ENCODE peak calls at places on chromosomes 7 and 10, in eight cellular contexts. One of them, this sample, is unnamed. For H3K9me3, the result is how much of the 10 kb centered on the place peaks cover.

GRCh38 chr7:105600720-105601550 is 19.6 kb upstream of the EFCAB10 start:
- DNase-seq in transverse colon: no peak
- DNase-seq in A549: no peak
- DNase-seq in ovary: no peak
- DNase-seq in body of pancreas: no peak
- DNase-seq in heart left ventricle: no peak
- DNase-seq in prostate gland: no peak
- DNase-seq in testis: no peak
- DNase-seq in this sample: no peak

GRCh38 chr7:129739427-129739826 is 127.9 kb downstream of the NRF1 start:
- DNase-seq in transverse colon: no peak
- DNase-seq in A549: no peak
- DNase-seq in ovary: no peak
- DNase-seq in body of pancreas: peak
- DNase-seq in heart left ventricle: no peak
- DNase-seq in prostate gland: peak
- DNase-seq in testis: peak
- DNase-seq in this sample: no peak

GRCh38 chr10:50417486-50417905 is 166.2 kb upstream of the ASAH2 start:
- DNase-seq in transverse colon: no peak
- DNase-seq in A549: peak
- DNase-seq in ovary: no peak
- DNase-seq in body of pancreas: no peak
- DNase-seq in heart left ventricle: no peak
- DNase-seq in prostate gland: no peak
- DNase-seq in testis: no peak
- DNase-seq in this sample: peak

GRCh38 chr10:133614830-133615580 is 11.6 kb downstream of the FRG2B start:
- DNase-seq in transverse colon: peak
- DNase-seq in A549: no peak
- DNase-seq in ovary: no peak
- DNase-seq in body of pancreas: peak
- DNase-seq in heart left ventricle: no peak
- DNase-seq in prostate gland: no peak
- DNase-seq in testis: no peak
- DNase-seq in this sample: no peak

GRCh38 chr7:82294258-82294855 is 149.2 kb downstream of the CACNA2D1 start:
- DNase-seq in transverse colon: no peak
- DNase-seq in A549: no peak
- DNase-seq in ovary: no peak
- DNase-seq in body of pancreas: no peak
- DNase-seq in heart left ventricle: no peak
- DNase-seq in prostate gland: no peak
- DNase-seq in testis: no peak
- DNase-seq in this sample: no peak

GRCh38 chr10:98249134-98249533 is 18.9 kb downstream of the LOXL4 start:
- DNase-seq in transverse colon: no peak
- DNase-seq in A549: no peak
- DNase-seq in ovary: no peak
- DNase-seq in body of pancreas: no peak
- DNase-seq in heart left ventricle: no peak
- DNase-seq in prostate gland: no peak
- DNase-seq in testis: no peak
- DNase-seq in this sample: no peak

GRCh38 chr10:132632851-132633684 is 95.5 kb downstream of the INPP5A start:
- DNase-seq in transverse colon: no peak
- DNase-seq in A549: no peak
- DNase-seq in ovary: no peak
- DNase-seq in body of pancreas: peak
- DNase-seq in heart left ventricle: peak
- DNase-seq in prostate gland: no peak
- DNase-seq in testis: no peak
- DNase-seq in this sample: no peak

GRCh38 chr10:94403034-94403822 is 887 bp downstream of the TBC1D12 start:
- DNase-seq in transverse colon: peak
- DNase-seq in A549: peak
- DNase-seq in ovary: peak
- DNase-seq in body of pancreas: peak
- DNase-seq in heart left ventricle: peak
- DNase-seq in prostate gland: peak
- DNase-seq in testis: peak
- DNase-seq in this sample: peak

GRCh38 chr10:30284860-30285594 is 64.1 kb downstream of the MTPAP start:
- DNase-seq in transverse colon: no peak
- DNase-seq in A549: no peak
- DNase-seq in ovary: no peak
- DNase-seq in body of pancreas: no peak
- DNase-seq in heart left ventricle: no peak
- DNase-seq in prostate gland: no peak
- DNase-seq in testis: no peak
- DNase-seq in this sample: no peak

GRCh38 chr10:46992794-46993552 is 81.7 kb downstream of the PTPN20 start:
- DNase-seq in transverse colon: peak
- DNase-seq in A549: peak
- DNase-seq in ovary: no peak
- DNase-seq in body of pancreas: peak
- DNase-seq in heart left ventricle: no peak
- DNase-seq in prostate gland: no peak
- DNase-seq in testis: peak
- DNase-seq in this sample: peak

GRCh38 chr7:108246227-108246837 is 116.2 kb upstream of the LAMB4 start:
- DNase-seq in transverse colon: no peak
- DNase-seq in A549: peak
- DNase-seq in ovary: no peak
- DNase-seq in body of pancreas: peak
- DNase-seq in heart left ventricle: no peak
- DNase-seq in prostate gland: no peak
- DNase-seq in testis: no peak
- DNase-seq in this sample: no peak

GRCh38 chr7:27765856-27766255 is 25.9 kb downstream of the TAX1BP1 start:
- DNase-seq in transverse colon: no peak
- DNase-seq in A549: no peak
- DNase-seq in ovary: no peak
- DNase-seq in body of pancreas: no peak
- DNase-seq in heart left ventricle: no peak
- DNase-seq in prostate gland: no peak
- DNase-seq in testis: no peak
- DNase-seq in this sample: no peak

GRCh38 chr7:28986723-28987122 is 28.6 kb upstream of the TRIL start:
- DNase-seq in transverse colon: no peak
- DNase-seq in A549: no peak
- DNase-seq in ovary: no peak
- DNase-seq in body of pancreas: no peak
- DNase-seq in heart left ventricle: no peak
- DNase-seq in prostate gland: no peak
- DNase-seq in testis: no peak
- DNase-seq in this sample: peak

GRCh38 chr10:100999742-101000601 is at the start of gene LZTS2:
- DNase-seq in transverse colon: peak
- DNase-seq in A549: no peak
- DNase-seq in ovary: no peak
- DNase-seq in body of pancreas: peak
- DNase-seq in heart left ventricle: peak
- DNase-seq in prostate gland: peak
- DNase-seq in testis: no peak
- DNase-seq in this sample: no peak

GRCh38 chr7:44565795-44566559 is 7.7 kb downstream of the DDX56 start:
- DNase-seq in transverse colon: no peak
- DNase-seq in A549: no peak
- DNase-seq in ovary: no peak
- DNase-seq in body of pancreas: no peak
- DNase-seq in heart left ventricle: no peak
- DNase-seq in prostate gland: no peak
- DNase-seq in testis: no peak
- DNase-seq in this sample: no peak

GRCh38 chr10:91632671-91633550 is at the start of gene PPP1R3C:
- DNase-seq in transverse colon: peak
- DNase-seq in A549: peak
- DNase-seq in ovary: peak
- DNase-seq in body of pancreas: peak
- DNase-seq in heart left ventricle: peak
- DNase-seq in prostate gland: peak
- DNase-seq in testis: peak
- DNase-seq in this sample: peak

GRCh38 chr7:120207037-120207436 is 65.9 kb upstream of the KCND2 start:
- DNase-seq in transverse colon: no peak
- DNase-seq in A549: no peak
- DNase-seq in ovary: no peak
- DNase-seq in body of pancreas: no peak
- DNase-seq in heart left ventricle: no peak
- DNase-seq in prostate gland: no peak
- DNase-seq in testis: no peak
- DNase-seq in this sample: no peak

GRCh38 chr10:72308320-72308987 is 34.7 kb downstream of the DDIT4 start:
- DNase-seq in transverse colon: peak
- DNase-seq in A549: peak
- DNase-seq in ovary: peak
- DNase-seq in body of pancreas: peak
- DNase-seq in heart left ventricle: peak
- DNase-seq in prostate gland: no peak
- DNase-seq in testis: peak
- DNase-seq in this sample: no peak

GRCh38 chr10:47402681-47403301 is 18.7 kb upstream of the ZNF488 start:
- DNase-seq in transverse colon: peak
- DNase-seq in A549: peak
- DNase-seq in ovary: peak
- DNase-seq in body of pancreas: peak
- DNase-seq in heart left ventricle: no peak
- DNase-seq in prostate gland: no peak
- DNase-seq in testis: peak
- DNase-seq in this sample: peak

GRCh38 chr10:19328582-19328981 is 280.0 kb downstream of the MALRD1 start:
- DNase-seq in transverse colon: no peak
- DNase-seq in A549: no peak
- DNase-seq in ovary: no peak
- DNase-seq in body of pancreas: no peak
- DNase-seq in heart left ventricle: no peak
- DNase-seq in prostate gland: no peak
- DNase-seq in testis: no peak
- DNase-seq in this sample: no peak

GRCh38 chr7:150695654-150696053 is 10.1 kb downstream of the GIMAP2 start:
- DNase-seq in transverse colon: no peak
- DNase-seq in A549: no peak
- DNase-seq in ovary: no peak
- DNase-seq in body of pancreas: no peak
- DNase-seq in heart left ventricle: no peak
- DNase-seq in prostate gland: no peak
- DNase-seq in testis: no peak
- DNase-seq in this sample: no peak
- H3K9me3 ChIP-seq in transverse colon: under half
- H3K9me3 ChIP-seq in A549: under half
- H3K9me3 ChIP-seq in ovary: under half
- H3K9me3 ChIP-seq in body of pancreas: under half
- H3K9me3 ChIP-seq in heart left ventricle: half or more
- H3K9me3 ChIP-seq in prostate gland: under half
- H3K9me3 ChIP-seq in testis: under half
- H3K9me3 ChIP-seq in this sample: under half

DNA sequence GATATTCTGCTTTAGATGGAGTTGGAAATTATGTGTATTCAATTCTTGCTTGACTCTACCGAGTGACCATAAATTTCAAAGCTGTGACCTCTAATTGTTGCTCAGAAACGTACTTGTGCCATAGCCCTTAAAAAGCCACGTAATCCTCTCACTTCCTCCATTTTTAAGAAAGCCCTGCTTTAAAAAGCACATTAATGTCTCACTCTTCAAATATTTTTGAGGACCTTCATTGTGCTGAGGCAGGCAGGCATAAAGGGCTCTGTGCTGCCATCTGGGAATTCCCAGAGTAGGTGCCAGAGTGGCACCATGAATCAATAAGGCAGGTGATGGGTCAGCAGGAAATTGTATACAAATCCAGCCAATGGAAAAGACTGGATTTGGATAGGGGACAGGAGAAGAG is 97.7 kb upstream of the FAM204A start:
- DNase-seq in transverse colon: no peak
- DNase-seq in A549: no peak
- DNase-seq in ovary: no peak
- DNase-seq in body of pancreas: no peak
- DNase-seq in heart left ventricle: no peak
- DNase-seq in prostate gland: no peak
- DNase-seq in testis: no peak
- DNase-seq in this sample: no peak
- TF ChIP-seq POLR2A in transverse colon: no peak
- TF ChIP-seq POLR2A in A549: no peak
- TF ChIP-seq POLR2A in ovary: no peak
- TF ChIP-seq POLR2A in body of pancreas: no peak
- TF ChIP-seq POLR2A in heart left ventricle: no peak
- TF ChIP-seq POLR2A in prostate gland: no peak
- TF ChIP-seq POLR2A in testis: no peak
- TF ChIP-seq POLR2A in this sample: no peak

DNA sequence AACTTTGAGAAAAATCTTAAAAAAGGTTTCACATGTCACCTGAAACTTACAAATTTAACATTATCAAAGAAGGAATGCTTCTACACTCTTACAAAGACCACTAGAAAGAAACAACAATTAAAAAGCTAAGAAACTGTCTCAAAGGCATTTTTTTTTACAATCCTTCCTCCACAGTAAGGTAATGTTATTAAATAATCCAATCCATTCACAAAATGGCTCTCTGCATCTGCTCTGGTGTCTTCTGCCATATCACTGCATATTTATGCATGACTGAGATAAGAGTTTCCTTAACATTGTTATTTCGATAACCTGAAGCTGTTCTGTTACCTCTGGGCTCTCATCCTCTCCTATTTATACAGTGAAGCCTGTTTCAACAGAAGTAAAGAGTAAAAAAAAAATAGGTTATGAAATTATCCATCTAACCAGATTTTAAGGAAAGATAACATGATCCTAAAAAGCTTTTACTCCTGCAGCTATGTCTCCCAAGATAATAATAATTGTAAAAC is 8.5 kb downstream of the HNRNPA2B1 start:
- DNase-seq in transverse colon: no peak
- DNase-seq in A549: no peak
- DNase-seq in ovary: no peak
- DNase-seq in body of pancreas: no peak
- DNase-seq in heart left ventricle: no peak
- DNase-seq in prostate gland: no peak
- DNase-seq in testis: no peak
- DNase-seq in this sample: no peak
- H3K9me3 ChIP-seq in transverse colon: under half
- H3K9me3 ChIP-seq in A549: under half
- H3K9me3 ChIP-seq in ovary: under half
- H3K9me3 ChIP-seq in body of pancreas: under half
- H3K9me3 ChIP-seq in heart left ventricle: under half
- H3K9me3 ChIP-seq in prostate gland: under half
- H3K9me3 ChIP-seq in testis: under half
- H3K9me3 ChIP-seq in this sample: under half

DNA sequence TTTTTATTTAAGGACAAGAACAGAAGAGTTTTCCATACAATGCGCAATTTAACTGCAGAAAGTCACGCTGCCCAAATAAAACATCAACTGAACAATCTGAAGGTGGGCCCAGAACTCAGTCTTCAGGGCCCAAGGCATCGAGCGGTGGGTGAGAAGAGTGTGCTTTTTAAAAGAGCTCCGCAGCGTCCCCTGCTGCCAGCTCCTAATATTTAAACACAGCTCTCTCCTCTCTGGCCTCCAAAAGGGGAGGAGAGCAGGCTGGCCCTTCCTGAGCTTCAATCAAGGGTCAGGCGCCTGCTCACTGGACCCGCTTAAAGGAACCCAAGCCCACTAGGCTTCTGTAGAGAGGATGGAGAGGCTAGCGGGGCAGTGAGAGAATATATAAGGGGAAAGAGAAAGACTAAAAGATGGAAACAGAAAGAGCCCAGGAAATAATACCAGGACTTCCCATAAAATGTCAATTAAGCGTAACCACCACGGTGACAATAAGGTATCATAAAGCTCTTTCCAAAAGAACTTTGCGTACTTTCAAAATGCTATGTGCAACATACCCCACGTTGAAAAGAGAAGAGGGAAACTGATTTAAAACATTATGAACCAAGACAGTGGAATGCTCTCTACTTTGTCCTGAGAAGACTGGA is 2.8 kb downstream of the FAM53B start:
- DNase-seq in transverse colon: peak
- DNase-seq in A549: peak
- DNase-seq in ovary: peak
- DNase-seq in body of pancreas: peak
- DNase-seq in heart left ventricle: peak
- DNase-seq in prostate gland: peak
- DNase-seq in testis: peak
- DNase-seq in this sample: peak
- TF ChIP-seq POLR2A in transverse colon: no peak
- TF ChIP-seq POLR2A in A549: no peak
- TF ChIP-seq POLR2A in ovary: no peak
- TF ChIP-seq POLR2A in body of pancreas: no peak
- TF ChIP-seq POLR2A in heart left ventricle: no peak
- TF ChIP-seq POLR2A in prostate gland: peak
- TF ChIP-seq POLR2A in testis: no peak
- TF ChIP-seq POLR2A in this sample: peak